ENCODE peak calls at places on chromosome 6, in four cellular contexts. B, C, H and D are unnamed samples.

GRCh38 chr6:135995160-135995898 is 143.8 kb downstream of the PDE7B start:
- DNase-seq in B (no peak), C (no peak), H (peak; percentile 95), D (no peak)

GRCh38 chr6:35496036-35496850 is 636 bp downstream of the TEAD3 start:
- DNase-seq in B (no peak), C (peak; percentile 40), H (no peak), D (peak; percentile 73)

GRCh38 chr6:17021539-17021889 is 80.3 kb upstream of the STMND1 start:
- DNase-seq in B (no peak), C (no peak), H (peak; percentile 75), D (no peak)

GRCh38 chr6:80607814-80608391 is 501.4 kb downstream of the BCKDHB start:
- DNase-seq in B (no peak), C (no peak), H (peak; percentile 89), D (no peak)

GRCh38 chr6:16649895-16650294 is 111.4 kb downstream of the ATXN1 start:
- DNase-seq in B (no peak), C (no peak), H (no peak), D (no peak)

GRCh38 chr6:170575250-170575649 is 9.2 kb downstream of the PDCD2 start:
- DNase-seq in B (no peak), C (no peak), H (peak; percentile 29), D (no peak)

GRCh38 chr6:35967059-35967769 is 46.3 kb upstream of the SRPK1 start:
- DNase-seq in B (no peak), C (no peak), H (no peak), D (no peak)

GRCh38 chr6:10595731-10596664 is 74.8 kb downstream of the GCNT2 start:
- DNase-seq in B (no peak), C (no peak), H (no peak), D (no peak)

GRCh38 chr6:47086051-47086770 is 44.1 kb upstream of the ADGRF1 start:
- DNase-seq in B (no peak), C (no peak), H (peak; percentile 20), D (no peak)

GRCh38 chr6:3999800-4000661 is 78.9 kb downstream of the FAM217A start:
- DNase-seq in B (no peak), C (no peak), H (peak; percentile 22), D (no peak)

GRCh38 chr6:162728177-162728571 is 400 bp downstream of the PACRG start:
- DNase-seq in B (no peak), C (no peak), H (peak; percentile 11), D (no peak)

GRCh38 chr6:161961046-161961445 is 687.2 kb upstream of the AGPAT4 start:
- DNase-seq in B (no peak), C (no peak), H (no peak), D (no peak)

GRCh38 chr6:11272491-11273192 is 40.2 kb upstream of the NEDD9 start:
- DNase-seq in B (no peak), C (no peak), H (no peak), D (peak; percentile 60)

GRCh38 chr6:10759312-10759839 is 11.8 kb downstream of the TMEM14B start:
- DNase-seq in B (peak; percentile 18), C (no peak), H (peak; percentile 91), D (peak; percentile 40)

GRCh38 chr6:119742188-119742803 is 392.7 kb upstream of the MAN1A1 start:
- DNase-seq in B (peak; percentile 42), C (peak; percentile 78), H (peak; percentile 63), D (peak; percentile 78)

GRCh38 chr6:20952605-20953004 is 418.3 kb downstream of the CDKAL1 start:
- DNase-seq in B (no peak), C (peak; percentile 4), H (peak; percentile 85), D (no peak)

GRCh38 chr6:148629910-148630470 is 116.8 kb upstream of the UST start:
- DNase-seq in B (no peak), C (no peak), H (peak; percentile 77), D (no peak)

GRCh38 chr6:122026572-122027369 is 372.7 kb upstream of the HSF2 start:
- DNase-seq in B (no peak), C (no peak), H (no peak), D (no peak)

GRCh38 chr6:35216832-35217811 is 3.4 kb downstream of the SCUBE3 start:
- DNase-seq in B (no peak), C (no peak), H (no peak), D (peak; percentile 68)

GRCh38 chr6:3456395-3456767 is 469 bp downstream of the SLC22A23 start:
- DNase-seq in B (no peak), C (no peak), H (no peak), D (no peak)

GRCh38 chr6:115365783-115366182 is 694.9 kb downstream of the FRK start:
- DNase-seq in B (no peak), C (no peak), H (no peak), D (no peak)

GRCh38 chr6:121691126-121691540 is 255.7 kb downstream of the GJA1 start:
- DNase-seq in B (no peak), C (no peak), H (peak; percentile 31), D (peak; percentile 41)

GRCh38 chr6:146420255-146420654 is 123.4 kb upstream of the RAB32 start:
- DNase-seq in B (no peak), C (no peak), H (no peak), D (no peak)

GRCh38 chr6:164404802-164405488 is 904.5 kb downstream of the C6orf118 start:
- DNase-seq in B (no peak), C (no peak), H (no peak), D (no peak)

GRCh38 chr6:163991326-163991725 is 576.8 kb downstream of the QKI start:
- DNase-seq in B (no peak), C (no peak), H (no peak), D (no peak)

GRCh38 chr6:47420394-47421371 is 56.9 kb upstream of the CD2AP start:
- DNase-seq in B (no peak), C (no peak), H (peak; percentile 34), D (no peak)

GRCh38 chr6:100673641-100674040 is 207.5 kb downstream of the ASCC3 start:
- DNase-seq in B (no peak), C (no peak), H (no peak), D (no peak)

GRCh38 chr6:44966449-44967091 is 361.6 kb upstream of the RUNX2 start:
- DNase-seq in B (no peak), C (no peak), H (peak; percentile 82), D (peak; percentile 81)

GRCh38 chr6:127267742-127268588 is 1.3 kb downstream of the RNF146 start:
- DNase-seq in B (peak; percentile 29), C (no peak), H (no peak), D (no peak)

GRCh38 chr6:98833101-98834059 is 994 bp upstream of the POU3F2 start:
- DNase-seq in B (no peak), C (peak; percentile 47), H (peak; percentile 29), D (peak; percentile 76)

GRCh38 chr6:21171801-21172200 is 421.8 kb upstream of the SOX4 start:
- DNase-seq in B (no peak), C (no peak), H (peak; percentile 44), D (no peak)

GRCh38 chr6:78810698-78811097 is 56.7 kb upstream of the IRAK1BP1 start:
- DNase-seq in B (no peak), C (no peak), H (peak; percentile 70), D (peak; percentile 17)

GRCh38 chr6:78810146-78810545 is 57.2 kb upstream of the IRAK1BP1 start:
- DNase-seq in B (peak; percentile 20), C (peak; percentile 37), H (peak; percentile 51), D (peak; percentile 25)

GRCh38 chr6:78808356-78808891 is 58.9 kb upstream of the IRAK1BP1 start:
- DNase-seq in B (no peak), C (no peak), H (no peak), D (no peak)

DNA sequence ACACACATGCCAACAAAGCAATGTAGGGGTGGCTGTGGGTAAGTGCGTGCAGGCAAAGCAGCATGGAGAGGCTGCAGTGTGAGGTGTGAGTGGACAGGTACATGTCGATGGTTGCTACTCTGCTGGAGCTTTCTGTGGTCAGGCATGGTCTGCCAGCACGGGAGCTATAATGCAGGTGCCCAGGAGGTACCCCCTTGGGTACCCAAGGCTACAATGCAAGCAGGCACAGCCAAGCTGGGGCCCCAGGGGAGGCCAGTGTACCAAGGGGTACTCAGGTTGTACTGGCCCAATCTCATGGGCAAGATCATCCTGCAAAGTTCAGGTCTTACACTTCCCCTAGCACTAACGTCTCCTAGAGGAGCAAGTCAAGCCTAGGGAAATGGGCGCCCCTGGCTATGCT is 58.4 kb upstream of the IRAK1BP1 start:
- DNase-seq in B (no peak), C (no peak), H (no peak), D (no peak)
- TF ChIP-seq CTCF in B (no peak), C (no peak), H (no peak), D (no peak)

DNA sequence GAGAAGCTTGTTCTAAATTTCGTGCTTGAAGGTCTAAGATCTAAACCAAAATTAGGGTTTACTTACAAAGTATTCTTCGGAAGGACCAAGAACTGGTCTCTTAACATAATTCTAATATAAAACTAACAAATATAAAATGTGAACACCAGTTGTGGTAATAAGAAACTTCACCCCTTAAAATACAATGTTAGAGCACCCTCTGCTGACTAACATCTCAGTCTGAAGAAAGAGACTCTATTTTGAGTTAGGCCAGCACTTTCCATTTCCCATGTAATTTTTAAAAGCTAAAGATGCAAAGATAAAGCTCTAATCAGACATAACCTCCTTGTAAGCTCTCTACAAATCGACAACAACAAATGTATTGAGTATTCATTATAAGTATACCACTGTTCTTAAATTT is 24.6 kb downstream of the ATG5 start:
- DNase-seq in B (peak; percentile 14), C (no peak), H (peak; percentile 66), D (peak; percentile 44)
- TF ChIP-seq CTCF in B (no peak), C (peak; percentile 20), H (peak; percentile 63), D (peak; percentile 56)

GRCh38 chr6:32149932-32150920 is 1.5 kb downstream of the PRRT1 start:
- DNase-seq in B (no peak), C (no peak), H (no peak), D (no peak)

GRCh38 chr6:32153252-32153834 is 598 bp upstream of the PPT2 start:
- DNase-seq in B (no peak), C (no peak), H (peak; percentile 38), D (peak; percentile 82)

GRCh38 chr6:32151131-32151884 is 431 bp downstream of the PRRT1 start:
- DNase-seq in B (no peak), C (no peak), H (no peak), D (no peak)

GRCh38 chr6:32152414-32153251 is 894 bp upstream of the PRRT1 start:
- DNase-seq in B (no peak), C (no peak), H (peak; percentile 46), D (peak; percentile 31)

DNA sequence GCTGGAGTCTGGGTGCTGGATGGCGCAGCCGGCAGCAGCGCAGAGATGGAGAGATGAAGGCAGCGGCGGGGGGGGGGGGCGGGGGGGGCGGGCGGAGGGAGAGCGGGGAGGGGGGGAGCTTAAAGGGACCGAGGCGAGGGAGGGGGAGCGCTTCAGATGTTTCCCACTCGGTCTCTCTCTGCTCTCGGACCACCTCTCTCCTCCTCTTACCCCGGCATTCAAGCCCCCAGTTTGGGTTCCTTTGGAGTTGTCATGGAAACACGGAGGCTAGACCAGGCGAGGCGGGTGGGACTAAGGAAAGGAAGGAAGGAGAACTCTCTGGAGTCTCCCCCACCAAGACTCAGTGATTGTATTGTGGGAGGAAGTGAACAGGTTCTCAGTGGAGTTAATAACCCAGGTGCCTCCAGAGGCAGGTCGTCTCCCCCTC is at the start of gene PRRT1:
- DNase-seq in B (no peak), C (no peak), H (no peak), D (no peak)
- TF ChIP-seq CTCF in B (no peak), C (no peak), H (no peak), D (no peak)

GRCh38 chr6:29752451-29753308 is 29.4 kb downstream of the HLA-F start:
- DNase-seq in B (peak; percentile 83), C (peak; percentile 93), H (peak; percentile 91), D (peak; percentile 90)

GRCh38 chr6:29751480-29751879 is 28.2 kb downstream of the HLA-F start:
- DNase-seq in B (no peak), C (no peak), H (no peak), D (no peak)

GRCh38 chr6:29750709-29751108 is 27.5 kb downstream of the HLA-F start:
- DNase-seq in B (no peak), C (no peak), H (no peak), D (no peak)

GRCh38 chr6:29755295-29755871 is 32.1 kb downstream of the HLA-F start:
- DNase-seq in B (no peak), C (no peak), H (no peak), D (no peak)

GRCh38 chr6:29753309-29753644 is 30.0 kb downstream of the HLA-F start:
- DNase-seq in B (no peak), C (no peak), H (no peak), D (no peak)
- TF ChIP-seq CTCF in B (no peak), C (no peak), H (no peak), D (no peak)